ENCODE peak calls at places on chromosomes 16 and 17, in five cellular contexts. W, E, O, K and S are unnamed samples.

GRCh38 chr17:74547736-74548135 is 1.8 kb upstream of the CD300C start:
- DNase-seq in W (no peak), E (no peak), O (no peak), K (peak; percentile 20), S (no peak)

GRCh38 chr16:50531359-50531758 is 16.8 kb upstream of the NKD1 start:
- DNase-seq in W (peak; percentile 5), E (peak; percentile 7), O (no peak), K (no peak), S (no peak)

GRCh38 chr17:16013943-16014407 is 14.4 kb downstream of the TTC19 start:
- DNase-seq in W (no peak), E (no peak), O (no peak), K (peak; percentile 78), S (no peak)

GRCh38 chr17:63634163-63634562 is 11.9 kb downstream of the MAP3K3 start:
- DNase-seq in W (no peak), E (no peak), O (no peak), K (no peak), S (no peak)

GRCh38 chr17:245611-246010 is 64.2 kb upstream of the DOC2B start:
- DNase-seq in W (no peak), E (no peak), O (no peak), K (no peak), S (peak; percentile 62)

GRCh38 chr16:67847064-67847861 is at the start of gene CENPT:
- DNase-seq in W (peak; percentile 72), E (peak; percentile 69), O (no peak), K (peak; percentile 66), S (peak; percentile 81)

GRCh38 chr17:11954961-11955360 is 42.3 kb downstream of the ZNF18 start:
- DNase-seq in W (no peak), E (no peak), O (no peak), K (no peak), S (no peak)

GRCh38 chr17:81867123-81867951 is 3.8 kb downstream of the ARHGDIA start:
- DNase-seq in W (peak; percentile 52), E (peak; percentile 64), O (no peak), K (peak; percentile 83), S (no peak)

GRCh38 chr16:89764711-89765201 is 43.4 kb downstream of the ZNF276 start:
- DNase-seq in W (peak; percentile 86), E (no peak), O (peak; percentile 49), K (no peak), S (no peak)

GRCh38 chr17:40290629-40291296 is 3.1 kb downstream of the CDC6 start:
- DNase-seq in W (peak; percentile 46), E (no peak), O (peak; percentile 93), K (peak; percentile 89), S (no peak)

GRCh38 chr17:42467889-42468288 is 9.2 kb downstream of the ATP6V0A1 start:
- DNase-seq in W (no peak), E (no peak), O (no peak), K (no peak), S (no peak)

GRCh38 chr17:42459983-42460300 is 1.3 kb downstream of the ATP6V0A1 start:
- DNase-seq in W (no peak), E (no peak), O (no peak), K (peak; percentile 38), S (no peak)

GRCh38 chr17:42460371-42460770 is 1.7 kb downstream of the ATP6V0A1 start:
- DNase-seq in W (no peak), E (no peak), O (no peak), K (no peak), S (no peak)

GRCh38 chr17:42459256-42459982 is 741 bp downstream of the ATP6V0A1 start:
- DNase-seq in W (peak; percentile 40), E (no peak), O (peak; percentile 72), K (peak; percentile 74), S (peak; percentile 78)

DNA sequence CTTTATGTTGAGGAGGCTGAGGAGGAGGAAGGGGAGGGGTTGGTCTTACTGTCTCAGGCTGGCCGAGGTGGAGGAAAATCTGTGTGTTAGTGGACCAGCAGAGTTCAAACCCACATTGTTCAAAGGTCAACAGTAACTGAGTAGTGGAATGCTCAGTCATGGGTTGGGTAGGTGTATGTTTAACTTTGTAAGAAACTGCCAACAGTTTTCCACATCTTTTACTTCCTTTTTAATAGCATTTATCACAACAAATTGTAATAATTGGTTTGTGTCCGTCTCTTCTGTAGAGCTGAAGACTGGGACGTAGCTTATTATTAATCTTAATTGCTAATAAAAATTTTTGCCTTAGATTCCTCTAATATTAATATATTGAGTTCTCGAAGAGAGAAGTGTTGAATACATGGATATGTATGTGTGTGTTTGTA is 5.3 kb downstream of the ATP6V0A1 start:
- DNase-seq in W (no peak), E (no peak), O (no peak), K (peak; percentile 67), S (no peak)
- TF ChIP-seq EP300 in W (no peak), E (no peak), O (no peak), K (no peak), S (no peak)

GRCh38 chr17:44546711-44547606 is 10.3 kb upstream of the FZD2 start:
- DNase-seq in W (no peak), E (no peak), O (no peak), K (no peak), S (no peak)

GRCh38 chr17:44540246-44541084 is 16.8 kb upstream of the FZD2 start:
- DNase-seq in W (no peak), E (no peak), O (no peak), K (no peak), S (no peak)

GRCh38 chr17:44541884-44542581 is 15.3 kb upstream of the FZD2 start:
- DNase-seq in W (no peak), E (peak; percentile 77), O (no peak), K (no peak), S (no peak)

GRCh38 chr17:44543213-44543904 is 13.9 kb upstream of the FZD2 start:
- DNase-seq in W (no peak), E (peak; percentile 85), O (no peak), K (peak; percentile 94), S (no peak)

DNA sequence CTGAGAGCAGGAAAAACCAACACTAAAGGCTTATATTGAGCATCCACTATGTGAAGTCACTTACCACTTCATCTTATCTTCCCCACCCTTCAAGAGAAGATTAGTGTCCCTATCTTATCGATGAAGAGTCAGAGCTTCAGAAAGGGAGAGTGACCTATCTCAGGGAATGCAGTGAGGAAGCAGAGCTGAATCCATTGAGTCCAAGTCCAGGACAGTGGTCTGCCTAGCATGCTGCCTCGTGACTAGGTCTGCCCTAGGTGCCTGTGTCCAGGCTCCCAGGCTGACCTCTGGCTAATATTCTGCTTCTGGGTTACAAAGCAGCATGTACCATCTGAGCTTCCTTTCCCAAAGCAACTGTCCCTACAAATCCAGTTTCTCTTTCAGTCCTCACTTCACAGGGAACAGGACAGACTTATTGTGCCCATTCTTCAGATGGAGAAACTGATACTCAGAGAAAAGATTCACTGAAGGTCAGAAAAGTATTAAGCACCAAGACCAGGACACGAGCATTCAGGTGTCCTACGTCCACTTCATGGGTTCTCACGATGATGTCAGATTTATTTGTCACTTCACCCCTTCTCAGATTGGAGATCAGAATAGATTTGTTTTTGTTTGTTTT is 13.3 kb upstream of the FZD2 start:
- DNase-seq in W (no peak), E (no peak), O (no peak), K (no peak), S (no peak)
- H3K27ac ChIP-seq in W (no peak overlapping the region), E (no peak overlapping the region), O (no peak overlapping the region), K (peak overlapping the region; percentile 93), S (no peak overlapping the region)

GRCh38 chr17:58626905-58627304 is 64.9 kb downstream of the TEX14 start:
- DNase-seq in W (no peak), E (no peak), O (no peak), K (no peak), S (no peak)

GRCh38 chr17:58637011-58637570 is 54.8 kb downstream of the TEX14 start:
- DNase-seq in W (no peak), E (no peak), O (no peak), K (no peak), S (no peak)

GRCh38 chr17:58632324-58633314 is 59.2 kb downstream of the TEX14 start:
- DNase-seq in W (no peak), E (no peak), O (no peak), K (no peak), S (no peak)

GRCh38 chr17:58630883-58631522 is 60.8 kb downstream of the TEX14 start:
- DNase-seq in W (peak; percentile 49), E (peak; percentile 51), O (no peak), K (no peak), S (peak; percentile 73)

GRCh38 chr17:58631523-58632323 is 60.1 kb downstream of the TEX14 start:
- DNase-seq in W (peak; percentile 95), E (peak; percentile 95), O (peak; percentile 96), K (peak; percentile 98), S (peak; percentile 97)
- TF ChIP-seq EP300 in W (no peak), E (no peak), O (peak; percentile 100), K (no peak), S (no peak)

GRCh38 chr17:49722066-49722465 is 14.3 kb upstream of the SLC35B1 start:
- DNase-seq in W (no peak), E (no peak), O (no peak), K (no peak), S (no peak)

GRCh38 chr17:49727353-49727752 is 19.6 kb upstream of the SLC35B1 start:
- DNase-seq in W (no peak), E (no peak), O (no peak), K (no peak), S (no peak)

GRCh38 chr17:49725453-49725852 is 17.7 kb upstream of the SLC35B1 start:
- DNase-seq in W (no peak), E (no peak), O (no peak), K (no peak), S (no peak)

GRCh38 chr17:49728425-49728824 is 20.7 kb upstream of the SLC35B1 start:
- DNase-seq in W (no peak), E (no peak), O (no peak), K (no peak), S (no peak)

GRCh38 chr17:49723423-49723822 is 15.7 kb upstream of the SLC35B1 start:
- DNase-seq in W (no peak), E (no peak), O (no peak), K (no peak), S (peak; percentile 94)
- H3K27ac ChIP-seq in W (peak overlapping the region; percentile 41), E (no peak overlapping the region), O (no peak overlapping the region), K (no peak overlapping the region), S (peak overlapping the region; percentile 88)

DNA sequence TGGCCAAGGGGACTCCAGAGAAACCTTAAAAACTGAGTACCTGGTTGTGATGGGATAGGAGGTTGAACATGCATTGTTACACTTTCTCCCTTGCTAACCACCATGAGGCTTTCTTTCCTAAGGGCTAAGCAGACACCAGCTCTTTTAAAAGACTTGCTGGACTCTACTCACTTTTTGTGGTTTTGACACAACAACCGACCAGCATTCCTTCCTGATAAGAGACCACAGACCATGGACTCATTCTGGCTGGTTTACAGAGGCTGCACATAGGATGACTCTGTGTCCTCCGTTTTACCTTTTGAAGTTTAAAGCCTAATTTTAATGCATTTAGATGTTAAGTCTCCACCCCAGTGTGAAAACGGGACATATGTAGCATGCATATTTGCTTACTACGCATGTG is 476.0 kb downstream of the GRIN2A start:
- DNase-seq in W (no peak), E (no peak), O (no peak), K (no peak), S (no peak)
- TF ChIP-seq EP300 in W (no peak), E (no peak), O (no peak), K (no peak), S (no peak)